ENCODE peak calls at places on chromosome 20, in four cellular contexts. N, U, G and M are unnamed samples.
A peak's percentile ranks its signal among the peaks of the same experiment; 100 is the strongest.

GRCh38 chr20:4830696-4831095 is 109.0 kb downstream of the PRND start:
- DNase-seq in N (no peak), G (peak; percentile 86), U (no peak), M (no peak)

GRCh38 chr20:41171736-41172295 is 34.5 kb downstream of the PLCG1 start:
- DNase-seq in N (no peak), U (no peak), G (no peak), M (no peak)

GRCh38 chr20:53712212-53712977 is 118.8 kb upstream of the ZNF217 start:
- DNase-seq in U (no peak), G (no peak), N (no peak), M (no peak)

GRCh38 chr20:18004389-18005031 is 35.7 kb downstream of the MGME1 start:
- DNase-seq in U (no peak), G (no peak), N (no peak), M (peak; percentile 81)

GRCh38 chr20:17654649-17655285 is 27.3 kb downstream of the RRBP1 start:
- DNase-seq in G (peak; percentile 66), U (no peak), N (no peak), M (no peak)

GRCh38 chr20:6942266-6942665 is 174.8 kb downstream of the BMP2 start:
- DNase-seq in U (no peak), G (no peak), N (no peak), M (no peak)

GRCh38 chr20:58713801-58714339 is 21.3 kb downstream of the NPEPL1 start:
- DNase-seq in G (no peak), U (no peak), N (no peak), M (no peak)

GRCh38 chr20:3808141-3808479 is 12.0 kb downstream of the CDC25B start:
- DNase-seq in U (no peak), G (peak; percentile 86), N (peak; percentile 80), M (peak; percentile 80)

GRCh38 chr20:35985789-35986188 is 17.4 kb downstream of the CNBD2 start:
- DNase-seq in N (no peak), G (no peak), U (no peak), M (no peak)

GRCh38 chr20:54922636-54923035 is 447.2 kb downstream of the DOK5 start:
- DNase-seq in G (no peak), U (no peak), N (no peak), M (no peak)

GRCh38 chr20:9172908-9173307 is 104.0 kb downstream of the PLCB4 start:
- DNase-seq in G (no peak), N (no peak), U (no peak), M (no peak)

GRCh38 chr20:2103454-2104153 is 2.0 kb downstream of the STK35 start:
- DNase-seq in U (no peak), N (no peak), G (no peak), M (no peak)

GRCh38 chr20:58137651-58138265 is 90.7 kb downstream of the ANKRD60 start:
- DNase-seq in U (no peak), N (no peak), G (no peak), M (no peak)

GRCh38 chr20:54267510-54268003 is 59.7 kb downstream of the PFDN4 start:
- DNase-seq in G (no peak), N (no peak), U (no peak), M (no peak)

GRCh38 chr20:9177278-9177677 is 108.4 kb downstream of the PLCB4 start:
- DNase-seq in G (no peak), U (no peak), N (no peak), M (no peak)

GRCh38 chr20:25549866-25550477 is 35.4 kb downstream of the NINL start:
- DNase-seq in G (no peak), N (no peak), U (no peak), M (no peak)

GRCh38 chr20:35215066-35215956 is 11.2 kb upstream of the MMP24 start:
- DNase-seq in U (no peak), G (no peak), N (no peak), M (no peak)

GRCh38 chr20:47561175-47561574 is 59.5 kb downstream of the NCOA3 start:
- DNase-seq in N (no peak), U (no peak), G (no peak), M (peak; percentile 29)

GRCh38 chr20:5061209-5061608 is 58.5 kb downstream of the PCNA start:
- DNase-seq in N (no peak), U (no peak), G (peak; percentile 26), M (no peak)

GRCh38 chr20:48898210-48898609 is 23.3 kb upstream of the ARFGEF2 start:
- DNase-seq in U (no peak), N (no peak), G (no peak), M (no peak)

GRCh38 chr20:35091808-35092523 is 641 bp downstream of the TRPC4AP start:
- DNase-seq in U (no peak), N (no peak), G (peak; percentile 50), M (no peak)

GRCh38 chr20:4949833-4950178 is 51.5 kb downstream of the SLC23A2 start:
- DNase-seq in N (no peak), G (peak; percentile 46), U (no peak), M (no peak)

GRCh38 chr20:46230811-46231282 is 77.5 kb downstream of the CDH22 start:
- DNase-seq in N (no peak), U (no peak), G (peak; percentile 21), M (no peak)

GRCh38 chr20:35972445-35972844 is 4.1 kb downstream of the CNBD2 start:
- DNase-seq in N (no peak), G (no peak), U (no peak), M (no peak)

GRCh38 chr20:774680-775057 is 6.4 kb upstream of the SLC52A3 start:
- DNase-seq in G (no peak), N (no peak), U (no peak), M (no peak)

GRCh38 chr20:53070714-53071392 is 98.7 kb downstream of the TSHZ2 start:
- DNase-seq in N (no peak), G (peak; percentile 19), U (no peak), M (no peak)

GRCh38 chr20:59405226-59405815 is 104.9 kb downstream of the EDN3 start:
- DNase-seq in U (no peak), G (no peak), N (no peak), M (no peak)

GRCh38 chr20:4835244-4836177 is 113.8 kb downstream of the PRND start:
- DNase-seq in N (no peak), G (no peak), U (no peak), M (peak; percentile 33)

GRCh38 chr20:7346562-7346961 is 579.1 kb downstream of the BMP2 start:
- DNase-seq in G (no peak), N (no peak), U (no peak), M (no peak)

GRCh38 chr20:1327827-1328679 is 886 bp downstream of the SDCBP2 start:
- DNase-seq in N (no peak), G (no peak), U (no peak), M (peak; percentile 43)

GRCh38 chr20:46111028-46111835 is 6.9 kb upstream of the CD40 start:
- DNase-seq in N (no peak), U (no peak), G (no peak), M (peak; percentile 33)

GRCh38 chr20:18712877-18713276 is 100.7 kb upstream of the SCP2D1 start:
- DNase-seq in U (no peak), G (no peak), N (no peak), M (no peak)

GRCh38 chr20:43416591-43417228 is 41.0 kb upstream of the SRSF6 start:
- DNase-seq in N (no peak), U (no peak), G (no peak), M (no peak)

GRCh38 chr20:54229566-54229965 is 21.7 kb downstream of the PFDN4 start:
- DNase-seq in U (no peak), N (no peak), G (no peak), M (no peak)

GRCh38 chr20:10291564-10292240 is 73.1 kb downstream of the SNAP25 start:
- DNase-seq in N (no peak), U (no peak), G (no peak), M (no peak)

GRCh38 chr20:51426879-51427624 is 115.5 kb downstream of the NFATC2 start:
- DNase-seq in G (no peak), U (no peak), N (no peak), M (no peak)
- H3K4me1 ChIP-seq in G (peaks cover 14% of the 10 kb centered on the region), U (peaks cover 14% of the 10 kb centered on the region), N (peaks cover 28% of the 10 kb centered on the region), M (peaks cover 4% of the 10 kb centered on the region)

GRCh38 chr20:23692725-23693124 is 3.9 kb upstream of the CST4 start:
- DNase-seq in G (no peak), U (no peak), N (no peak), M (no peak)
- H3K4me1 ChIP-seq in G (peaks cover 38% of the 10 kb centered on the region), U (peaks cover 4% of the 10 kb centered on the region), N (no peaks in the 10 kb centered on the region), M (no peaks in the 10 kb centered on the region)

GRCh38 chr20:15455279-15455678 is 1117.9 kb upstream of the FLRT3 start:
- DNase-seq in G (no peak), U (no peak), N (no peak), M (no peak)
- H3K4me1 ChIP-seq in G (no peaks in the 10 kb centered on the region), U (no peaks in the 10 kb centered on the region), N (no peaks in the 10 kb centered on the region), M (no peaks in the 10 kb centered on the region)

GRCh38 chr20:19996970-19997369 is 20.2 kb upstream of the NAA20 start:
- DNase-seq in N (no peak), G (no peak), U (no peak), M (peak; percentile 59)
- H3K4me1 ChIP-seq in N (peaks cover 88% of the 10 kb centered on the region), G (peaks cover 33% of the 10 kb centered on the region), U (peaks cover 89% of the 10 kb centered on the region), M (peaks cover 52% of the 10 kb centered on the region)

DNA sequence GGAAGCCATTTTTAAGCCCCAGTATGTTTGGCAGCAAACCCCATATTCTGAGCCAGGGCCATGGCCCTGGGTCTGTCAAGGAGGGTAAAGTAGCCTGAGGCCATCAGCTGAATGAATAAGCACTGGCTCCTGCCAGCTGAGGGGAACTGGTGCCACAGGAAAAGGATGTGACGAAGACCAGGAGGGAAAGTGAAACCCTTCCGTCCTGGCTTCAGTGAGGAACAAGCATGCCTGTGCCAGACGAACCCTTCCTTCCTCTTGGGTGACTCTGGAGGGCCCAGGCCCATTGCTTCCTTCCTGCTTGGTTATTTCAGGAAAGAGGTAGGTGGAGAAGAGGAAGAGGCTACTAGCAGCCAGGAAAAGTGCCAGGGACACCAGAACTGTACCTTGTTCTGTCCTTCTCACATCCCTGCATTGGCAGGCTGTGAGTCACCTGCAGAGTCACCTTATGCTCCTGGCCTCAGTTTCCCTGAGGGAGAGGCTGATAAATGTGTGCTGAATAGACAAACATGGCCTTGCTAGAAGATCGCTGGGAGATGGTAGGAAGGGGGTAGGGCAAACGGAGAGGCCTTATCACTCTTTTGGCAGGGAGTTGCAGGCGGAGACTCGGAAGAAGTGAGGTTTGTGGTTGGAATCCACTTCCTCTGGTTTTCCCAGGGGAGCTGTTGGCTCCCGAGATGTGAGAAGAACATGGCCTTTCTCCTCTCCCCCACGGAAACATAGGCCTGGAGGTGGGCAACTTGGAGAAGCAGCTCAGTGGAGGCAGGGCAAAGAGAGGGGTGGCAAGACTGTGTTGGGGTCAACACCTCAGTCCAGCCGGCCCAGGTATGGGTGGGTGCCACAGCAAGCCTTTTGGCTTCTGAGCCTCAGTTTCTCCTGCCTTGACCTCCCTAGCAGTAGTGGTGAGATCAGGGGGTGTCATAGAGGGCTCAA is 37.4 kb downstream of the COX4I2 start:
- DNase-seq in N (peak; percentile 52), U (no peak), G (peak; percentile 84), M (peak; percentile 73)
- H3K4me1 ChIP-seq in N (peaks cover 100% of the 10 kb centered on the region), U (peaks cover 98% of the 10 kb centered on the region), G (peaks cover 60% of the 10 kb centered on the region), M (peaks cover 81% of the 10 kb centered on the region)

DNA sequence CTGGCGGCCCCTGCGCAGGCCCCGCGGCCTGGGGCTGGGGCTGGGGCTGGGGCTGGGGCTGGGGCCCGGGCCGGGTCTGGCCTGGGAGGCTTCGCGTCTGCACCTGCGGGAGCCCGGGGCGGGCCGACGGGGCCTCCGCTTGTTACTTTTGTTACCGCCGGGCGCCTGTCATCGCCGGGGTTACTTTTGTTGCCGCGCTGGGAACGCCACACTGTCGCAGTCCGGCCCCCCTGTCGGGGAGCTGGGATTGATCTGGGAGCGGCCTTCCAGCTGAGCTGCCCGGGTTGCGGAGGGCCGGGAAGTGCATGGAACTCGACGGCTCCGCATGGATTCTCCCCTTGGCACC is 703 bp downstream of the OGFR start:
- DNase-seq in U (no peak), N (no peak), G (no peak), M (no peak)
- H3K4me1 ChIP-seq in U (peaks cover 47% of the 10 kb centered on the region), N (peaks cover 38% of the 10 kb centered on the region), G (peaks cover 11% of the 10 kb centered on the region), M (peaks cover 28% of the 10 kb centered on the region)